ENCODE peak calls at places on chromosomes 7 and 10, in six cellular contexts. S is lower lobe of right lung; R is naive thymus-derived CD4-positive, alpha-beta T cell; G is heart left ventricle; D is upper lobe of right lung; A is right cardiac atrium. H is an unnamed sample.
A peak's percentile ranks its signal among the peaks of the same experiment; 100 is the strongest.

GRCh38 chr7:28433039-28433438 is 20.7 kb downstream of the CREB5 start:
- ATAC-seq in S (no peak), R (no peak), G (no peak), D (no peak), A (no peak), H (peak; percentile 40)

GRCh38 chr7:75842836-75843446 is 29.3 kb upstream of the CCL24 start:
- ATAC-seq in S (peak; percentile 88), R (peak; percentile 77), G (peak; percentile 48), D (peak; percentile 88), A (peak; percentile 78), H (no peak)

GRCh38 chr7:1641173-1641572 is 28.9 kb upstream of the ELFN1 start:
- ATAC-seq in S (no peak), R (no peak), G (no peak), D (no peak), A (no peak), H (no peak)

GRCh38 chr7:33876600-33877274 is 28.6 kb upstream of the BMPER start:
- ATAC-seq in S (no peak), R (no peak), G (no peak), D (no peak), A (peak; percentile 60), H (no peak)

GRCh38 chr10:12334186-12334530 is 15.2 kb upstream of the CAMK1D start:
- ATAC-seq in S (no peak), R (no peak), G (no peak), D (no peak), A (no peak), H (no peak)

GRCh38 chr7:3867847-3868246 is 566.8 kb downstream of the SDK1 start:
- ATAC-seq in S (peak; percentile 23), R (no peak), G (no peak), D (no peak), A (no peak), H (peak; percentile 81)

GRCh38 chr7:79137942-79138341 is 315.5 kb downstream of the MAGI2 start:
- ATAC-seq in S (no peak), R (no peak), G (no peak), D (no peak), A (no peak), H (no peak)

GRCh38 chr10:26374426-26374825 is 63.7 kb upstream of the APBB1IP start:
- ATAC-seq in S (no peak), R (no peak), G (peak; percentile 52), D (peak; percentile 29), A (no peak), H (no peak)

GRCh38 chr7:158396301-158396905 is 191.2 kb downstream of the PTPRN2 start:
- ATAC-seq in S (peak; percentile 14), R (no peak), G (no peak), D (no peak), A (no peak), H (no peak)
- H3K9me3 ChIP-seq in S (peaks cover 5% of the 10 kb centered on the region), R (no peaks in the 10 kb centered on the region), G (no peaks in the 10 kb centered on the region), D (no peaks in the 10 kb centered on the region), A (no peaks in the 10 kb centered on the region), H (no peaks in the 10 kb centered on the region)

GRCh38 chr10:37789590-37789989 is 67.8 kb downstream of the ZNF248 start:
- ATAC-seq in S (no peak), R (no peak), G (no peak), D (no peak), A (no peak), H (no peak)

DNA sequence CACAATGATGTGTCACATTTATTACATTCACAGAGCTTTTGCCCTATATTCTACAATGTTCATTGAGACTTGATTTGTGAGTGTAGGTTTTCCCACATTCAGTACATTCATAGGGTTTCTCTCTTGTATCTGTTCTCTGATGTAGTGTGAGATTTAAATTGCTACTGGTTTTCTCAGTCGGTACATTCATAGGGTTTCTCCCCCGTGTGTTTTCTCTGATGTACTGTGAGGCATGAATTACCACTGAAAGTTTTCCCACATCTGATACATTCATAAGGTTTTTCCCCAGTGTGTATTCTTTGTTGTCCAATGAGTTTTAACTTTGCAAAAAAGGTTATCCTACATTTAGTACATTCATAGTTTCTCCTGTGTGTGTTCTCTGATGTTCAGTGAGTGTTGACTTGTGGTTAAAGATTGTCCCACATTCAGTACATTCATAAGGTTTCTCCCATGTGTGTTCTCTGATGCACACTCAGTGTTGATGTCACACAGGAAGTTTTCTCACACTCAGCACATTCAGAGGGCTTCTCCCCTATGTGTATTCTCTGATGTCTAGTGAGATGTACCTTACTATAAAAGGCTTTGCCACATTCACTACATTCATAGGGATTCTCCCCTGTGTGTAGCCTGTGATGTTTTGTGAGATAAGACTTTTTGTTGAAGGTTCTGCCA is 63.0 kb downstream of the ZNF248 start:
- ATAC-seq in S (no peak), R (no peak), G (no peak), D (no peak), A (no peak), H (no peak)
- H3K9me3 ChIP-seq in S (peaks cover 67% of the 10 kb centered on the region), R (no peaks in the 10 kb centered on the region), G (peaks cover 55% of the 10 kb centered on the region), D (peaks cover 25% of the 10 kb centered on the region), A (no peaks in the 10 kb centered on the region), H (peaks cover 2% of the 10 kb centered on the region)

DNA sequence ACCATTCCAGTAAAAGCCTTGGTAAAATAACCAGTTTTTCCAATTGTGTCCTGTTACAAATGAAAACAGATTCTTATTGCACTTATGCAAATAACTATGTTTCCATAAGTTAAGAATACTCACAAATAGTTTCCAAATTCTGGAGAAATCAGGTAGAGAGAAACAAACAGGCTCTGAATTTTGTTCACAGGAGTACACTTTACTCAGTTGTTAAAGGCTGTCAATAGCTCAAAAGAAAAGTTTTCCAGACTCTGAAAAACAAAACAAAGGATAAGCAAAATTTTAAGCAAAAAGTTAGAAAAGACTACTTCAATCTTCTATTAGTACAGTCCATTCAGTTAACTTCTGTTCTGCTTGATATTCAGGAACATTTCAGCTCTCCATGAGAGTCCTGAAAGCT is 32.8 kb upstream of the ZNF365 start:
- ATAC-seq in S (no peak), R (no peak), G (no peak), D (no peak), A (no peak), H (no peak)
- H3K9me3 ChIP-seq in S (peaks cover 4% of the 10 kb centered on the region), R (no peaks in the 10 kb centered on the region), G (peaks cover 38% of the 10 kb centered on the region), D (peaks cover 5% of the 10 kb centered on the region), A (peaks cover 1% of the 10 kb centered on the region), H (no peaks in the 10 kb centered on the region)

DNA sequence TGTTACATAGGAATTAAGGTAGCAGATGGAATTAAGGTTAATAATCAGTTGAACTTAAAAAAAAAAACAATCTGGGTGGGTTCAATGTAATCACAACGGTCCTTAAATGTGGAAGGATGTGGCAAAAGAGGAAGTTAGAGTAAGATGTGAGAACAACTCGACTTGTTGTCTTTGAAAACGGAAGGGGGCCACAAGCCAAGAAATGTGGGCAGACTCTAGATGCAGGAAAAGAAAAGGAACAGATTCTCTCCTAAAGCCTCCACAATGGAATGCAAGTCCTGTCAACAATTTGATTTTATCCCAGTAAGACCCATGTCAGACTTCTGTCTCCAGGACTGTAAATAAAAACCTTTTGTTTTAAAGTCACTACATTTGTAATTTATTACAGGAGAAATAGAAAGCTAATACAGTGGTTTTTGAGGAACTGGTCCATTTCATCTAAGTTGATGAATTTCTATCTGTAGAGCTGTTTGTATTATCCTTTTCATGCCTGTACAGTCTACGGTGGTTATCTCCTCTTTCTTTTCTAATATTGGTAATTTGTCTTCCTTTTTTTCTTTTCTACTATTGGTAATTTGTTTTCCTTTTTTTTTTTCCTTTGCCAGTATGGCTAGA is 8.6 kb downstream of the MCMBP start:
- ATAC-seq in S (no peak), R (no peak), G (no peak), D (no peak), A (no peak), H (no peak)
- H3K9me3 ChIP-seq in S (peaks cover 5% of the 10 kb centered on the region), R (no peaks in the 10 kb centered on the region), G (peaks cover 10% of the 10 kb centered on the region), D (no peaks in the 10 kb centered on the region), A (no peaks in the 10 kb centered on the region), H (no peaks in the 10 kb centered on the region)

GRCh38 chr10:109007514-109007913 is 915.8 kb downstream of the XPNPEP1 start:
- ATAC-seq in S (no peak), R (no peak), G (no peak), D (no peak), A (no peak), H (no peak)
- H3K9me3 ChIP-seq in S (no peaks in the 10 kb centered on the region), R (no peaks in the 10 kb centered on the region), G (no peaks in the 10 kb centered on the region), D (no peaks in the 10 kb centered on the region), A (no peaks in the 10 kb centered on the region), H (no peaks in the 10 kb centered on the region)

GRCh38 chr7:103003004-103003403 is 71.6 kb downstream of the FBXL13 start:
- ATAC-seq in S (no peak), R (no peak), G (no peak), D (no peak), A (no peak), H (no peak)
- H3K9me3 ChIP-seq in S (no peaks in the 10 kb centered on the region), R (no peaks in the 10 kb centered on the region), G (peaks cover 16% of the 10 kb centered on the region), D (no peaks in the 10 kb centered on the region), A (no peaks in the 10 kb centered on the region), H (no peaks in the 10 kb centered on the region)

DNA sequence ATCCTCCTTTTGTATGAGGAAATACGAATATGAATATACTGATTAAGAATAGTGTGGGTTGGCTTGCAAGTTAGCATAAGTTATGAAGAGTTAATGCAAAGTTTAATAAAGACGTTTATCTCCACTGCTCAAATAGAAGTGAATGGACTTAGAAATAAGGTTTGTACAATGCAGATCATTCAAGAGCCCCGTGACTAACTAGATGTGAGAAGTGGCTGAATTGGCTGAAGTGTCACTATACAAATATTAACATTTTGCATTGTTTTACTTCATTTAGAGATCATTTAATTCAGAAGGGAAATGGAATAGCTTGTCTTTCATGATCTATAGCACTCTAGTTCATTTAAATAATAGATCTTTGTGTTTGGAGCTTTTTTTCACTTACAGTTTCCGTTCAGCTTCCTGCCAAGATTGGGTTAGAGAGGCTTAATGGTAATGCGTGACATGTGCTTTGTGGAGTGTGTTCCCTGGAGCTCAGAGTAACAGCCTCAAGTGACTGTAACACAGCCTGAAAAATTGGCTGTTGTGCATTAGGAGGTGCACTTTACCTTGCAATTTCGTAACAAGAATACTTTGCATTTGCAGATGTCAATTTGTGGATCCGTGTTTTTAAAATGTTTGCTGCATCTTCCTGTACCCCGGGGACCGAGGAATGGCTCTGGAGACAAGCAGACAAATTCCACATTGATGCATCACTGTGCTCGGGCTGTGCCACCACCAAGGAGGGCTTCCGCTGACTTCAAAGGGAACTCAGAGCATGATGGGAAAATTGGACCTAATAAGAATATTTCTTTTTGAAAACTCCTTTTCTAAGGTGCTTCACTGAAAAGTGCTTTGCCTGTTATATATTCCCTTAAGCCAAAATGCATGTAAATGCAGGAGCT is 170.3 kb downstream of the NRP1 start:
- ATAC-seq in S (peak; percentile 83), R (no peak), G (no peak), D (peak; percentile 84), A (no peak), H (no peak)
- H3K9me3 ChIP-seq in S (no peaks in the 10 kb centered on the region), R (no peaks in the 10 kb centered on the region), G (no peaks in the 10 kb centered on the region), D (no peaks in the 10 kb centered on the region), A (no peaks in the 10 kb centered on the region), H (no peaks in the 10 kb centered on the region)

DNA sequence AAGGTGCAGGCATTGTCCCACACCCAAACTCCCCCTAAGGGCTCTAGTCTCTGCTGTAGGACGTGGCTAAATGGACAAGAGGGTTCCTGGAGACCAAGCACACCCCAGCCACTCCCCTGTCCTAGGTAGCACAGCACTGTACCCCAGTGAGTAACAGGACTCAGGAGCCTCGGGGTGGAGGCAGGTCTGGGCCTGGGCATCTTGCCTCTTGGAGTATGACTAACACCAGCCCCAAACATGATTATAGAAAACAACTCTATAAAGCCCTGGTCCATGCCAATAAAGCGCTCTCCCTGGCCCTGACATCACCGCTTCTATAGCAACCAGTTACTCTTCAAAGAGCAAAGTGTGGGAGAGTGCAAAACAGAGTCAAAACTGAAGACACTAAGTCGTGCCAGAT is 195.0 kb downstream of the CALN1 start:
- ATAC-seq in S (no peak), R (no peak), G (no peak), D (peak; percentile 21), A (no peak), H (no peak)
- H3K9me3 ChIP-seq in S (no peaks in the 10 kb centered on the region), R (no peaks in the 10 kb centered on the region), G (no peaks in the 10 kb centered on the region), D (no peaks in the 10 kb centered on the region), A (no peaks in the 10 kb centered on the region), H (no peaks in the 10 kb centered on the region)

H was measured in gastroesophageal sphincter.